ENCODE peak calls at places on chromosome 2, in seven cellular contexts. Q is NCI-H1436 treated with DMSO at 0.1 percent for 48 hours; Z is fibroblast of lung; M is AG10803; E is GM04504; P is CD4-positive, alpha-beta memory T cell; R is colonic mucosa. C is an unnamed sample.

GRCh38 chr2:73999881-74000597 is 15.3 kb downstream of the TET3 start:
- DNase-seq in Q (no peak), Z (peak; percentile 44), M (no peak), E (no peak), P (no peak), R (peak; percentile 41), C (no peak)

GRCh38 chr2:23824777-23825212 is 102.1 kb downstream of the ATAD2B start:
- DNase-seq in Q (no peak), Z (peak; percentile 33), M (peak; percentile 54), E (peak; percentile 35), P (peak; percentile 50), R (peak; percentile 38), C (peak; percentile 29)

GRCh38 chr2:233429175-233429897 is 75.0 kb downstream of the DGKD start:
- DNase-seq in Q (no peak), Z (no peak), M (no peak), E (no peak), P (no peak), R (no peak), C (no peak)

GRCh38 chr2:222864296-222864695 is 3.5 kb downstream of the ACSL3 start:
- DNase-seq in Q (no peak), Z (peak; percentile 77), M (peak; percentile 77), E (no peak), P (no peak), R (no peak), C (no peak)

GRCh38 chr2:200702646-200703118 is 109.0 kb upstream of the BZW1 start:
- DNase-seq in Q (no peak), Z (no peak), M (no peak), E (no peak), P (peak; percentile 29), R (no peak), C (no peak)

GRCh38 chr2:42809876-42810125 is 17.4 kb upstream of the HAAO start:
- DNase-seq in Q (no peak), Z (peak; percentile 79), M (peak; percentile 83), E (no peak), P (peak; percentile 76), R (peak; percentile 84), C (peak; percentile 83)

GRCh38 chr2:221097568-221097915 is 474.6 kb downstream of the EPHA4 start:
- DNase-seq in Q (no peak), Z (peak; percentile 95), M (peak; percentile 55), E (peak; percentile 43), P (no peak), R (no peak), C (peak; percentile 51)

GRCh38 chr2:199488772-199489400 is 31.1 kb upstream of the SATB2 start:
- DNase-seq in Q (no peak), Z (peak; percentile 32), M (peak; percentile 53), E (peak; percentile 30), P (peak; percentile 42), R (peak; percentile 85), C (peak; percentile 49)

GRCh38 chr2:196459539-196459938 is 180.0 kb upstream of the CCDC150 start:
- DNase-seq in Q (no peak), Z (peak; percentile 89), M (peak; percentile 19), E (no peak), P (no peak), R (no peak), C (peak; percentile 10)

GRCh38 chr2:5164806-5165525 is 527.2 kb upstream of the SOX11 start:
- DNase-seq in Q (no peak), Z (peak; percentile 94), M (peak; percentile 6), E (no peak), P (no peak), R (no peak), C (no peak)

GRCh38 chr2:20443276-20443920 is 3.5 kb upstream of the RHOB start:
- DNase-seq in Q (no peak), Z (no peak), M (peak; percentile 46), E (no peak), P (peak; percentile 26), R (peak; percentile 52), C (no peak)

C was measured in HTR-8/SVneo.